ENCODE peak calls at places on chromosomes 12 and 14, in six cellular contexts. U, H, E, L, Z and I are unnamed samples.

GRCh38 chr12:89461190-89461589 is 63.4 kb downstream of the GALNT4 start:
- DNase-seq in U (no peak), H (no peak), E (no peak), L (no peak), Z (no peak), I (peak)

GRCh38 chr12:57008113-57008687 is 1.9 kb upstream of the ZBTB39 start:
- DNase-seq in U (peak), H (no peak), E (no peak), L (peak), Z (peak), I (peak)

GRCh38 chr14:62439210-62439609 is 606.0 kb downstream of the KCNH5 start:
- DNase-seq in U (no peak), H (no peak), E (no peak), L (no peak), Z (no peak), I (no peak)

GRCh38 chr12:7869137-7869536 is 3.6 kb downstream of the SLC2A14 start:
- DNase-seq in U (no peak), H (no peak), E (no peak), L (no peak), Z (no peak), I (peak)

GRCh38 chr12:117494833-117495714 is 133.6 kb upstream of the NOS1 start:
- DNase-seq in U (no peak), H (no peak), E (no peak), L (peak), Z (no peak), I (no peak)

GRCh38 chr14:102898776-102899515 is 23.5 kb upstream of the AMN start:
- DNase-seq in U (peak), H (no peak), E (no peak), L (no peak), Z (no peak), I (no peak)

GRCh38 chr12:94589591-94590001 is 60.8 kb downstream of the TMCC3 start:
- DNase-seq in U (no peak), H (no peak), E (no peak), L (no peak), Z (no peak), I (no peak)

GRCh38 chr12:65403188-65403587 is 124.7 kb downstream of the MSRB3 start:
- DNase-seq in U (no peak), H (no peak), E (no peak), L (no peak), Z (peak), I (no peak)

GRCh38 chr14:22822619-22823551 is 6.8 kb upstream of the MRPL52 start:
- DNase-seq in U (no peak), H (peak), E (peak), L (peak), Z (peak), I (peak)

GRCh38 chr14:38175658-38176057 is 32.0 kb upstream of the SSTR1 start:
- DNase-seq in U (no peak), H (no peak), E (no peak), L (no peak), Z (no peak), I (no peak)

GRCh38 chr12:5206401-5207175 is 162.9 kb downstream of the KCNA5 start:
- DNase-seq in U (no peak), H (no peak), E (no peak), L (no peak), Z (no peak), I (no peak)

GRCh38 chr12:1350934-1351240 is 243.5 kb downstream of the FBXL14 start:
- DNase-seq in U (no peak), H (no peak), E (no peak), L (no peak), Z (peak), I (no peak)

GRCh38 chr12:6919588-6919987 is 5.2 kb downstream of the ENO2 start:
- DNase-seq in U (no peak), H (no peak), E (no peak), L (no peak), Z (no peak), I (no peak)

GRCh38 chr14:67268456-67269115 is 27.4 kb downstream of the PALS1 start:
- DNase-seq in U (no peak), H (no peak), E (no peak), L (no peak), Z (peak), I (no peak)

GRCh38 chr14:55980970-55981369 is 137.2 kb upstream of the PELI2 start:
- DNase-seq in U (no peak), H (no peak), E (no peak), L (no peak), Z (no peak), I (no peak)

GRCh38 chr12:46373303-46374182 is 970 bp upstream of the SLC38A2 start:
- DNase-seq in U (peak), H (peak), E (peak), L (peak), Z (peak), I (peak)

GRCh38 chr14:99982449-99983250 is 82.6 kb upstream of the EVL start:
- DNase-seq in U (peak), H (peak), E (peak), L (peak), Z (peak), I (peak)

GRCh38 chr12:109756457-109756856 is 42.8 kb downstream of the FAM222A start:
- DNase-seq in U (no peak), H (no peak), E (no peak), L (no peak), Z (no peak), I (no peak)

GRCh38 chr12:84842406-84843013 is 70.1 kb downstream of the SLC6A15 start:
- DNase-seq in U (peak), H (peak), E (no peak), L (peak), Z (peak), I (peak)

GRCh38 chr12:46920503-46920902 is 94.7 kb upstream of the SLC38A4 start:
- DNase-seq in U (no peak), H (no peak), E (no peak), L (no peak), Z (no peak), I (no peak)

GRCh38 chr12:124920353-124920935 is 6.0 kb upstream of the UBC start:
- DNase-seq in U (no peak), H (no peak), E (no peak), L (no peak), Z (no peak), I (no peak)

GRCh38 chr12:32666510-32666909 is 12.6 kb upstream of the DNM1L start:
- DNase-seq in U (no peak), H (no peak), E (no peak), L (no peak), Z (no peak), I (no peak)